ENCODE peak calls at places on chromosomes 7 and 10, in nine cellular contexts. One of them, this sample, is unnamed.
A peak's percentile ranks its signal among the peaks of the same experiment; 100 is the strongest.

GRCh38 chr7:64878684-64879083 is 24.4 kb upstream of the ZNF273 start:
- DNase-seq in stimulated activated CD4-positive, alpha-beta T cell treated with anti-CD3 and anti-CD28 coated beads, TNF-alpha, amount 100 ng/mL, for 24 hours: no peak
- DNase-seq in PC-3: no peak
- DNase-seq in IMR-90: no peak
- DNase-seq in endodermal cell: peak; percentile 13
- DNase-seq in A549: no peak
- DNase-seq in activated CD8-positive, alpha-beta memory T cell treated with anti-CD3 and anti-CD28 coated beads, Interleukin-2, amount 50 U/mL, for 48 hours: no peak
- DNase-seq in glomerular endothelial cell: no peak
- DNase-seq in DMS153: no peak
- DNase-seq in this sample: no peak

GRCh38 chr10:79424221-79425073 is 21.0 kb downstream of the ZCCHC24 start:
- DNase-seq in stimulated activated CD4-positive, alpha-beta T cell treated with anti-CD3 and anti-CD28 coated beads, TNF-alpha, amount 100 ng/mL, for 24 hours: no peak
- DNase-seq in PC-3: no peak
- DNase-seq in IMR-90: peak; percentile 52
- DNase-seq in endodermal cell: no peak
- DNase-seq in A549: no peak
- DNase-seq in activated CD8-positive, alpha-beta memory T cell treated with anti-CD3 and anti-CD28 coated beads, Interleukin-2, amount 50 U/mL, for 48 hours: no peak
- DNase-seq in glomerular endothelial cell: no peak
- DNase-seq in DMS153: no peak
- DNase-seq in this sample: no peak

GRCh38 chr7:10767771-10768170 is 205.9 kb upstream of the PHF14 start:
- DNase-seq in stimulated activated CD4-positive, alpha-beta T cell treated with anti-CD3 and anti-CD28 coated beads, TNF-alpha, amount 100 ng/mL, for 24 hours: no peak
- DNase-seq in PC-3: peak; percentile 13
- DNase-seq in IMR-90: no peak
- DNase-seq in endodermal cell: no peak
- DNase-seq in A549: no peak
- DNase-seq in activated CD8-positive, alpha-beta memory T cell treated with anti-CD3 and anti-CD28 coated beads, Interleukin-2, amount 50 U/mL, for 48 hours: no peak
- DNase-seq in glomerular endothelial cell: no peak
- DNase-seq in DMS153: no peak
- DNase-seq in this sample: no peak

GRCh38 chr7:43756368-43757072 is 2.0 kb upstream of the BLVRA start:
- DNase-seq in stimulated activated CD4-positive, alpha-beta T cell treated with anti-CD3 and anti-CD28 coated beads, TNF-alpha, amount 100 ng/mL, for 24 hours: peak; percentile 7
- DNase-seq in PC-3: peak; percentile 48
- DNase-seq in IMR-90: peak; percentile 85
- DNase-seq in endodermal cell: no peak
- DNase-seq in A549: no peak
- DNase-seq in activated CD8-positive, alpha-beta memory T cell treated with anti-CD3 and anti-CD28 coated beads, Interleukin-2, amount 50 U/mL, for 48 hours: no peak
- DNase-seq in glomerular endothelial cell: no peak
- DNase-seq in DMS153: no peak
- DNase-seq in this sample: no peak

GRCh38 chr7:34135924-34136323 is 230.6 kb downstream of the BMPER start:
- DNase-seq in stimulated activated CD4-positive, alpha-beta T cell treated with anti-CD3 and anti-CD28 coated beads, TNF-alpha, amount 100 ng/mL, for 24 hours: no peak
- DNase-seq in PC-3: no peak
- DNase-seq in IMR-90: no peak
- DNase-seq in endodermal cell: no peak
- DNase-seq in A549: no peak
- DNase-seq in activated CD8-positive, alpha-beta memory T cell treated with anti-CD3 and anti-CD28 coated beads, Interleukin-2, amount 50 U/mL, for 48 hours: no peak
- DNase-seq in glomerular endothelial cell: no peak
- DNase-seq in DMS153: no peak
- DNase-seq in this sample: no peak

GRCh38 chr10:24249829-24250415 is 41.0 kb downstream of the KIAA1217 start:
- DNase-seq in stimulated activated CD4-positive, alpha-beta T cell treated with anti-CD3 and anti-CD28 coated beads, TNF-alpha, amount 100 ng/mL, for 24 hours: no peak
- DNase-seq in PC-3: no peak
- DNase-seq in IMR-90: no peak
- DNase-seq in endodermal cell: no peak
- DNase-seq in A549: no peak
- DNase-seq in activated CD8-positive, alpha-beta memory T cell treated with anti-CD3 and anti-CD28 coated beads, Interleukin-2, amount 50 U/mL, for 48 hours: no peak
- DNase-seq in glomerular endothelial cell: no peak
- DNase-seq in DMS153: no peak
- DNase-seq in this sample: no peak

GRCh38 chr10:121466424-121466823 is 131.8 kb downstream of the FGFR2 start:
- DNase-seq in stimulated activated CD4-positive, alpha-beta T cell treated with anti-CD3 and anti-CD28 coated beads, TNF-alpha, amount 100 ng/mL, for 24 hours: no peak
- DNase-seq in PC-3: no peak
- DNase-seq in IMR-90: no peak
- DNase-seq in endodermal cell: no peak
- DNase-seq in A549: no peak
- DNase-seq in activated CD8-positive, alpha-beta memory T cell treated with anti-CD3 and anti-CD28 coated beads, Interleukin-2, amount 50 U/mL, for 48 hours: no peak
- DNase-seq in glomerular endothelial cell: no peak
- DNase-seq in DMS153: no peak
- DNase-seq in this sample: no peak

GRCh38 chr7:129644634-129645230 is 33.2 kb downstream of the NRF1 start:
- DNase-seq in stimulated activated CD4-positive, alpha-beta T cell treated with anti-CD3 and anti-CD28 coated beads, TNF-alpha, amount 100 ng/mL, for 24 hours: no peak
- DNase-seq in PC-3: peak; percentile 67
- DNase-seq in IMR-90: peak; percentile 68
- DNase-seq in endodermal cell: no peak
- DNase-seq in A549: no peak
- DNase-seq in activated CD8-positive, alpha-beta memory T cell treated with anti-CD3 and anti-CD28 coated beads, Interleukin-2, amount 50 U/mL, for 48 hours: no peak
- DNase-seq in glomerular endothelial cell: no peak
- DNase-seq in DMS153: no peak
- DNase-seq in this sample: no peak

GRCh38 chr10:58641708-58642107 is 129.0 kb downstream of the BICC1 start:
- DNase-seq in stimulated activated CD4-positive, alpha-beta T cell treated with anti-CD3 and anti-CD28 coated beads, TNF-alpha, amount 100 ng/mL, for 24 hours: no peak
- DNase-seq in PC-3: peak; percentile 49
- DNase-seq in IMR-90: peak; percentile 88
- DNase-seq in endodermal cell: no peak
- DNase-seq in A549: no peak
- DNase-seq in activated CD8-positive, alpha-beta memory T cell treated with anti-CD3 and anti-CD28 coated beads, Interleukin-2, amount 50 U/mL, for 48 hours: no peak
- DNase-seq in glomerular endothelial cell: no peak
- DNase-seq in DMS153: no peak
- DNase-seq in this sample: no peak

GRCh38 chr10:116263870-116264269 is 9.1 kb downstream of the GFRA1 start:
- DNase-seq in stimulated activated CD4-positive, alpha-beta T cell treated with anti-CD3 and anti-CD28 coated beads, TNF-alpha, amount 100 ng/mL, for 24 hours: no peak
- DNase-seq in PC-3: peak; percentile 1
- DNase-seq in IMR-90: peak; percentile 10
- DNase-seq in endodermal cell: no peak
- DNase-seq in A549: no peak
- DNase-seq in activated CD8-positive, alpha-beta memory T cell treated with anti-CD3 and anti-CD28 coated beads, Interleukin-2, amount 50 U/mL, for 48 hours: no peak
- DNase-seq in glomerular endothelial cell: no peak
- DNase-seq in DMS153: no peak
- DNase-seq in this sample: no peak

GRCh38 chr7:23256731-23257130 is 10.2 kb downstream of the GPNMB start:
- DNase-seq in stimulated activated CD4-positive, alpha-beta T cell treated with anti-CD3 and anti-CD28 coated beads, TNF-alpha, amount 100 ng/mL, for 24 hours: no peak
- DNase-seq in PC-3: no peak
- DNase-seq in IMR-90: no peak
- DNase-seq in endodermal cell: no peak
- DNase-seq in A549: no peak
- DNase-seq in activated CD8-positive, alpha-beta memory T cell treated with anti-CD3 and anti-CD28 coated beads, Interleukin-2, amount 50 U/mL, for 48 hours: no peak
- DNase-seq in glomerular endothelial cell: no peak
- DNase-seq in DMS153: no peak
- DNase-seq in this sample: no peak

GRCh38 chr10:108840944-108841343 is 1082.4 kb downstream of the XPNPEP1 start:
- DNase-seq in stimulated activated CD4-positive, alpha-beta T cell treated with anti-CD3 and anti-CD28 coated beads, TNF-alpha, amount 100 ng/mL, for 24 hours: no peak
- DNase-seq in PC-3: no peak
- DNase-seq in IMR-90: no peak
- DNase-seq in endodermal cell: no peak
- DNase-seq in A549: no peak
- DNase-seq in activated CD8-positive, alpha-beta memory T cell treated with anti-CD3 and anti-CD28 coated beads, Interleukin-2, amount 50 U/mL, for 48 hours: no peak
- DNase-seq in glomerular endothelial cell: no peak
- DNase-seq in DMS153: no peak
- DNase-seq in this sample: no peak

GRCh38 chr7:88169717-88170320 is 50.0 kb downstream of the SRI start:
- DNase-seq in stimulated activated CD4-positive, alpha-beta T cell treated with anti-CD3 and anti-CD28 coated beads, TNF-alpha, amount 100 ng/mL, for 24 hours: no peak
- DNase-seq in PC-3: peak; percentile 55
- DNase-seq in IMR-90: peak; percentile 5
- DNase-seq in endodermal cell: no peak
- DNase-seq in A549: peak; percentile 4
- DNase-seq in activated CD8-positive, alpha-beta memory T cell treated with anti-CD3 and anti-CD28 coated beads, Interleukin-2, amount 50 U/mL, for 48 hours: no peak
- DNase-seq in glomerular endothelial cell: peak; percentile 10
- DNase-seq in DMS153: no peak
- DNase-seq in this sample: no peak

GRCh38 chr7:128190051-128190640 is 50.9 kb upstream of the LEP start:
- DNase-seq in stimulated activated CD4-positive, alpha-beta T cell treated with anti-CD3 and anti-CD28 coated beads, TNF-alpha, amount 100 ng/mL, for 24 hours: no peak
- DNase-seq in PC-3: no peak
- DNase-seq in IMR-90: no peak
- DNase-seq in endodermal cell: peak; percentile 36
- DNase-seq in A549: no peak
- DNase-seq in activated CD8-positive, alpha-beta memory T cell treated with anti-CD3 and anti-CD28 coated beads, Interleukin-2, amount 50 U/mL, for 48 hours: peak; percentile 10
- DNase-seq in glomerular endothelial cell: no peak
- DNase-seq in DMS153: no peak
- DNase-seq in this sample: no peak

GRCh38 chr7:2954433-2954853 is 89.2 kb downstream of the CARD11 start:
- DNase-seq in stimulated activated CD4-positive, alpha-beta T cell treated with anti-CD3 and anti-CD28 coated beads, TNF-alpha, amount 100 ng/mL, for 24 hours: peak; percentile 47
- DNase-seq in PC-3: no peak
- DNase-seq in IMR-90: no peak
- DNase-seq in endodermal cell: no peak
- DNase-seq in A549: no peak
- DNase-seq in activated CD8-positive, alpha-beta memory T cell treated with anti-CD3 and anti-CD28 coated beads, Interleukin-2, amount 50 U/mL, for 48 hours: peak; percentile 70
- DNase-seq in glomerular endothelial cell: no peak
- DNase-seq in DMS153: no peak
- DNase-seq in this sample: no peak